ENCODE peak calls at places on chromosomes 16 and 17, in four cellular contexts. Y is GM12892, G is WTC11, N is amygdala. H is an unnamed sample.

GRCh38 chr17:74749262-74750038 is 1.0 kb downstream of the NHERF1 start:
- DNase-seq in Y (peak), G (no peak), N (no peak), H (no peak)

GRCh38 chr17:49979748-49980479 is 10.9 kb downstream of the DLX4 start:
- DNase-seq in Y (no peak), G (no peak), N (no peak), H (no peak)

GRCh38 chr16:27222499-27223225 is 19.3 kb downstream of the KDM8 start:
- DNase-seq in Y (no peak), G (no peak), N (no peak), H (peak)

GRCh38 chr16:53703590-53704444 is at the start of the genes FTO and RPGRIP1L:
- DNase-seq in Y (peak), G (peak), N (peak), H (peak)

GRCh38 chr17:61384384-61385090 is 15.1 kb upstream of the TBX2 start:
- DNase-seq in Y (no peak), G (no peak), N (no peak), H (no peak)

GRCh38 chr17:27504188-27504995 is 48.1 kb downstream of the KSR1 start:
- DNase-seq in Y (no peak), G (no peak), N (no peak), H (no peak)

GRCh38 chr16:66293207-66293735 is 73.2 kb upstream of the CDH5 start:
- DNase-seq in Y (no peak), G (no peak), N (no peak), H (no peak)

GRCh38 chr17:16466407-16466806 is 25.6 kb downstream of the LRRC75A start:
- DNase-seq in Y (no peak), G (no peak), N (no peak), H (no peak)

GRCh38 chr16:85906349-85906748 is 7.4 kb downstream of the IRF8 start:
- DNase-seq in Y (no peak), G (no peak), N (no peak), H (no peak)

GRCh38 chr17:83079766-83080616 is 582 bp downstream of the METRNL start:
- DNase-seq in Y (no peak), G (no peak), N (no peak), H (no peak)

GRCh38 chr16:48916566-48916965 is 306.6 kb upstream of the N4BP1 start:
- DNase-seq in Y (no peak), G (no peak), N (no peak), H (no peak)

GRCh38 chr16:54926166-54926838 is 4.4 kb upstream of the IRX5 start:
- DNase-seq in Y (no peak), G (no peak), N (no peak), H (no peak)

GRCh38 chr17:49597928-49598655 is 22.4 kb downstream of the NXPH3 start:
- DNase-seq in Y (no peak), G (no peak), N (no peak), H (no peak)

GRCh38 chr16:27470567-27471431 is 68.8 kb downstream of the IL21R start:
- DNase-seq in Y (no peak), G (no peak), N (no peak), H (no peak)

GRCh38 chr16:25007284-25007984 is 7.7 kb downstream of the ARHGAP17 start:
- DNase-seq in Y (no peak), G (no peak), N (no peak), H (no peak)

GRCh38 chr17:34651267-34651955 is 72.0 kb downstream of the TMEM132E start:
- DNase-seq in Y (no peak), G (no peak), N (no peak), H (no peak)

H was measured in DMS 273 treated with DMSO at 0.1 percent for 48 hours.